ENCODE peak calls at places on chromosomes 3 and 15, in seven cellular contexts. T is GM13977; F is colonic mucosa; N is fibroblast of pulmonary artery; C is activated T-cell treated with anti-CD3 and anti-CD28 coated beads for 48 hours; D is activated CD4-positive, alpha-beta T cell treated with anti-CD3 and anti-CD28 coated beads, Interleukin-2, amount 50 U/mL, for 1 hour; O is anterior cingulate cortex. Z is an unnamed sample.

GRCh38 chr15:29925227-29926082 is 103.2 kb upstream of the TJP1 start:
- DNase-seq in T (no peak), D (peak; percentile 23), F (peak; percentile 67), O (no peak), C (peak; percentile 27), N (peak; percentile 84), Z (peak; percentile 42)

GRCh38 chr15:76776969-76777368 is 128.2 kb downstream of the SCAPER start:
- DNase-seq in C (no peak), N (no peak), D (no peak), O (no peak), F (no peak), T (no peak), Z (no peak)

GRCh38 chr15:73822998-73823397 is 50.4 kb upstream of the TBC1D21 start:
- DNase-seq in C (no peak), T (no peak), N (peak; percentile 64), O (no peak), F (no peak), D (no peak), Z (no peak)

GRCh38 chr3:185713015-185713414 is 111.8 kb downstream of the IGF2BP2 start:
- DNase-seq in C (no peak), D (no peak), O (no peak), T (no peak), N (no peak), F (peak; percentile 55), Z (no peak)

GRCh38 chr3:71693641-71694040 is 31.6 kb downstream of the EIF4E3 start:
- DNase-seq in D (no peak), N (no peak), T (no peak), C (no peak), F (no peak), O (no peak), Z (no peak)

GRCh38 chr15:65873271-65873670 is 4.0 kb downstream of the RAB11A start:
- DNase-seq in C (no peak), O (no peak), F (no peak), N (no peak), T (no peak), D (no peak), Z (no peak)

GRCh38 chr15:88920186-88920891 is 7.2 kb upstream of the MFGE8 start:
- DNase-seq in T (no peak), F (no peak), N (peak; percentile 42), D (no peak), O (no peak), C (no peak), Z (no peak)

GRCh38 chr3:45365060-45365459 is 23.3 kb upstream of the LARS2 start:
- DNase-seq in D (no peak), C (no peak), F (no peak), O (no peak), T (no peak), N (no peak), Z (no peak)

GRCh38 chr3:186915808-186916796 is 14.2 kb upstream of the ST6GAL1 start:
- DNase-seq in C (no peak), D (no peak), N (no peak), T (no peak), O (no peak), F (no peak), Z (no peak)

GRCh38 chr3:39671600-39671999 is 137.8 kb upstream of the MYRIP start:
- DNase-seq in T (no peak), O (no peak), N (peak; percentile 8), F (no peak), C (no peak), D (no peak), Z (no peak)

GRCh38 chr3:44680921-44681455 is 31.5 kb upstream of the ZNF502 start:
- DNase-seq in D (no peak), N (no peak), T (no peak), C (no peak), F (no peak), O (no peak), Z (no peak)

GRCh38 chr15:55937040-55937439 is 56.4 kb downstream of the NEDD4 start:
- DNase-seq in N (peak; percentile 80), T (no peak), O (no peak), D (no peak), F (no peak), C (no peak), Z (no peak)

GRCh38 chr3:141769171-141769894 is 6.1 kb downstream of the GRK7 start:
- DNase-seq in D (no peak), O (no peak), T (no peak), N (peak; percentile 49), C (no peak), F (peak; percentile 38), Z (no peak)

GRCh38 chr3:38627956-38628355 is 21.5 kb downstream of the SCN5A start:
- DNase-seq in D (no peak), F (no peak), N (peak; percentile 9), C (peak; percentile 19), O (no peak), T (peak; percentile 60), Z (peak; percentile 94)

GRCh38 chr15:80597081-80597480 is 98.0 kb upstream of the ABHD17C start:
- DNase-seq in D (no peak), T (no peak), F (no peak), C (no peak), O (no peak), N (no peak), Z (no peak)

GRCh38 chr15:77578641-77579372 is 53.9 kb downstream of the LINGO1 start:
- DNase-seq in F (no peak), T (no peak), C (no peak), N (no peak), O (no peak), D (no peak), Z (no peak)

GRCh38 chr15:92167413-92167950 is 226.2 kb upstream of the ST8SIA2 start:
- DNase-seq in F (peak; percentile 80), D (no peak), C (no peak), O (no peak), T (no peak), N (no peak), Z (no peak)

GRCh38 chr15:91243806-91244205 is 143.7 kb downstream of the SV2B start:
- DNase-seq in F (no peak), N (no peak), C (no peak), O (no peak), D (no peak), T (no peak), Z (no peak)

GRCh38 chr15:32837935-32838334 is 120.1 kb downstream of the GREM1 start:
- DNase-seq in D (no peak), C (no peak), F (no peak), O (no peak), N (no peak), T (no peak), Z (no peak)

GRCh38 chr3:48797626-48798025 is 50.0 kb downstream of the PRKAR2A start:
- DNase-seq in F (no peak), T (no peak), D (no peak), O (no peak), C (no peak), N (peak; percentile 16), Z (no peak)

GRCh38 chr3:32117324-32117723 is 10.9 kb downstream of the GPD1L start:
- DNase-seq in C (no peak), F (no peak), D (no peak), O (no peak), N (no peak), T (no peak), Z (no peak)

GRCh38 chr15:63380828-63381282 is 791 bp downstream of the CA12 start:
- DNase-seq in F (no peak), T (no peak), D (no peak), C (no peak), O (no peak), N (no peak), Z (no peak)

GRCh38 chr3:180018588-180018987 is 18.1 kb downstream of the PEX5L start:
- DNase-seq in D (no peak), C (no peak), N (no peak), F (no peak), T (peak; percentile 28), O (no peak), Z (no peak)

GRCh38 chr3:146390006-146390772 is 79.2 kb downstream of the PLSCR2 start:
- DNase-seq in T (no peak), D (no peak), F (no peak), N (peak; percentile 56), O (no peak), C (no peak), Z (no peak)

GRCh38 chr3:33131328-33132018 is 17.7 kb downstream of the CRTAP start:
- DNase-seq in F (peak; percentile 42), T (peak; percentile 72), C (peak; percentile 7), O (no peak), D (peak; percentile 14), N (peak; percentile 84), Z (no peak)

GRCh38 chr3:99895106-99895705 is 77.5 kb downstream of the CMSS1 start:
- DNase-seq in F (no peak), D (no peak), T (no peak), N (no peak), C (no peak), O (no peak), Z (no peak)

GRCh38 chr3:141273700-141274410 is 42.2 kb downstream of the PXYLP1 start:
- DNase-seq in C (no peak), D (no peak), N (no peak), T (no peak), F (no peak), O (no peak), Z (no peak)

GRCh38 chr15:45449878-45450277 is 71.5 kb upstream of the GATM start:
- DNase-seq in D (no peak), O (no peak), N (no peak), T (no peak), C (no peak), F (peak; percentile 92), Z (no peak)

GRCh38 chr3:58173670-58174472 is 36.9 kb downstream of the DNASE1L3 start:
- DNase-seq in F (peak; percentile 68), T (peak; percentile 60), O (no peak), D (peak; percentile 31), C (peak; percentile 28), N (peak; percentile 30), Z (peak; percentile 64)

GRCh38 chr3:94303897-94304296 is 241.0 kb downstream of the NSUN3 start:
- DNase-seq in D (no peak), C (no peak), T (no peak), N (peak; percentile 14), F (no peak), O (peak; percentile 4), Z (no peak)

GRCh38 chr15:70478251-70478990 is 284.9 kb downstream of the UACA start:
- DNase-seq in T (peak; percentile 66), C (no peak), N (no peak), F (peak; percentile 28), O (no peak), D (no peak), Z (no peak)

GRCh38 chr15:78978601-78979179 is 33.8 kb upstream of the CTSH start:
- DNase-seq in D (no peak), T (no peak), O (no peak), N (no peak), C (no peak), F (no peak), Z (no peak)

Z was measured in 8988T.